ENCODE peak calls at places on chromosomes 1 and 21, in nine cellular contexts. E is pancreas, O is stomach, J is GM12878, B is neural progenitor cell, Z is ovary, H is heart left ventricle, Y is GM23248, U is tibial artery. A is an unnamed sample.
A peak's percentile ranks its signal among the peaks of the same experiment; 100 is the strongest.

GRCh38 chr21:33401617-33401967 is 1.6 kb upstream of the IFNGR2 start:
- DNase-seq in U (no peak), H (no peak), J (no peak), E (no peak), B (no peak), Z (no peak), Y (peak; percentile 80), O (no peak), A (no peak)

GRCh38 chr21:27149034-27149433 is 182.1 kb upstream of the ADAMTS5 start:
- DNase-seq in Y (peak; percentile 60), E (no peak), H (no peak), B (no peak), U (no peak), O (no peak), J (no peak), Z (no peak), A (peak; percentile 25)

GRCh38 chr1:28144203-28145135 is 32.0 kb downstream of the PTAFR start:
- DNase-seq in Z (no peak), U (no peak), E (no peak), O (no peak), H (no peak), Y (peak; percentile 74), B (no peak), J (peak; percentile 97), A (peak; percentile 63)

GRCh38 chr1:182630586-182630985 is 26.4 kb upstream of the RGS16 start:
- DNase-seq in E (no peak), Z (no peak), B (peak; percentile 48), U (no peak), O (no peak), H (no peak), J (no peak), Y (no peak), A (no peak)

GRCh38 chr1:44059956-44060355 is 28.7 kb upstream of the SLC6A9 start:
- DNase-seq in Z (no peak), J (no peak), O (no peak), H (no peak), U (no peak), Y (no peak), B (no peak), E (no peak), A (no peak)

GRCh38 chr1:161958425-161958824 is 65.2 kb downstream of the OLFML2B start:
- DNase-seq in J (no peak), H (no peak), E (no peak), B (no peak), Z (no peak), O (no peak), U (no peak), Y (peak; percentile 74), A (peak; percentile 68)

GRCh38 chr1:97999320-97999719 is 78.5 kb upstream of the DPYD start:
- DNase-seq in J (no peak), Z (no peak), B (no peak), E (no peak), H (no peak), U (no peak), O (no peak), Y (peak; percentile 91), A (peak; percentile 98)

GRCh38 chr1:181405584-181405983 is 77.7 kb upstream of the CACNA1E start:
- DNase-seq in J (no peak), Y (no peak), U (no peak), E (no peak), Z (no peak), H (no peak), O (no peak), B (no peak), A (no peak)

GRCh38 chr1:182299728-182300581 is 91.6 kb downstream of the GLUL start:
- DNase-seq in Y (peak; percentile 30), Z (peak; percentile 50), B (peak; percentile 51), H (peak; percentile 78), J (no peak), O (peak; percentile 55), U (peak; percentile 75), E (peak; percentile 48), A (peak; percentile 35)

GRCh38 chr1:99264201-99265021 is at the start of gene PLPPR4:
- DNase-seq in O (peak; percentile 27), Y (peak; percentile 82), H (peak; percentile 57), E (peak; percentile 28), U (no peak), Z (no peak), B (peak; percentile 87), J (no peak), A (peak; percentile 39)

GRCh38 chr1:85366391-85366790 is 90.0 kb upstream of the BCL10 start:
- DNase-seq in H (no peak), Z (no peak), O (no peak), U (no peak), B (no peak), E (no peak), J (no peak), Y (peak; percentile 91), A (peak; percentile 85)

GRCh38 chr1:32249831-32250525 is 1.1 kb upstream of the LCK start:
- DNase-seq in H (peak; percentile 64), B (no peak), J (peak; percentile 95), U (no peak), E (no peak), O (peak; percentile 52), Z (peak; percentile 62), Y (no peak), A (no peak)

GRCh38 chr1:147466543-147466942 is 74.8 kb upstream of the BCL9 start:
- DNase-seq in U (no peak), H (no peak), E (no peak), B (no peak), Z (no peak), Y (no peak), O (no peak), J (no peak), A (no peak)

GRCh38 chr1:201883786-201884185 is 4.9 kb upstream of the SHISA4 start:
- DNase-seq in O (no peak), U (peak; percentile 71), E (peak; percentile 48), Y (peak; percentile 87), H (peak; percentile 70), J (no peak), Z (peak; percentile 72), B (no peak), A (peak; percentile 33)

GRCh38 chr1:11842154-11843041 is 5.2 kb downstream of the NPPA start:
- DNase-seq in H (peak; percentile 54), O (no peak), Z (peak; percentile 79), U (no peak), J (peak; percentile 24), Y (no peak), B (no peak), E (no peak), A (no peak)

GRCh38 chr1:11841245-11842153 is 6.1 kb downstream of the NPPA start:
- DNase-seq in E (no peak), U (no peak), Z (no peak), H (no peak), O (no peak), B (no peak), Y (no peak), J (no peak), A (no peak)

GRCh38 chr1:11837767-11838348 is 9.7 kb downstream of the NPPA start:
- DNase-seq in E (no peak), Y (no peak), Z (no peak), U (no peak), H (no peak), O (no peak), B (no peak), J (no peak), A (no peak)

GRCh38 chr1:11838349-11839272 is 9.0 kb downstream of the NPPA start:
- DNase-seq in J (peak; percentile 2), E (peak; percentile 75), Z (peak; percentile 84), H (peak; percentile 76), O (peak; percentile 75), B (peak; percentile 73), Y (peak; percentile 79), U (peak; percentile 78), A (no peak)

DNA sequence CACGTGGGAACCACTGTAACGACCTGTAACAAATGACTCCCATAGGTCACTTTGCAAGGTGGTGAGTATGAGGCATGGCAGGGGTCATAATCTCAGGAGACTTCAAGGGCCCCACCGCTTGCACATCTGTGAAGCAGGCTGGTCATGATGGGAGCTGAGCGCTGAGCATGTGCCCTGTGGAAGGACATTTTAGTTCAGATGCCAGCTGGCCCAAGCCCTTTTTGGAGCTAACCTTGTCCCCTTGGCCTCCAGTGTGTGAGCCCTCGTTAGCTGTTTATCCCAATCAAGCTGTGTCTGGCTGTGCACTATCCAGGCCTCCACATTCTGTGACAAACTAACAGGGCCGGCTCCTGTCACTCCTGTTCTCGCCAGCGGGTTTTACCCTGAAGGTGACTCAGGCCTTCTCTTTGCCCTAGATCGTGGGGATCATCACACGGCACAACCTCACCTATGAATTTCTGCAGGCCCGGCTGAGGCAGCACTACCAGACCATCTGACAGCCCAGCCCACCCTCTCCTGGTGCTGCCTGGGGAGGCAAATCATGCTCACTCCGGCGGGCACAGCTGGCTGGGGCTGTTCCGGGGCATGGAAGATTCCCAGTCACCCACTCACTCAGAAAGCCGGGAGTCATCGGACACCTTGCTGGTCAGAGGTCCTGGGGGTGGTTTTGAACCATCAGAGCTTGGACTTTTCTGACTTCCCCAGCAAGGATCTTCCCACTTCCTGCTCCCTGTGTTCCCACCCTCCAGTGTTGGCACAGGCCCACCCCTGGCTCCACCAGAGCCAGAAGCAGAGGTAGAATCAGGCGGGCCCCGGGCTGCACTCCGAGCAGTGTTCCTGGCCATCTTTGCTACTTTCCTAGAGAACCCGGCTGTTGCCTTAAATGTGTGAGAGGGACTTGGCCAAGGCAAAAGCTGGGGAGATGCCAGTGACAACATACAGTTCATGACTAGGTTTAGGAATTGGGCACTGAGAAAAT is 7.6 kb downstream of the NPPA start:
- DNase-seq in B (no peak), H (no peak), Z (no peak), Y (no peak), O (no peak), E (no peak), U (peak; percentile 82), J (no peak), A (no peak)
- H3K4me1 ChIP-seq in B (no peaks in the 10 kb centered on the region), H (peaks cover 9% of the 10 kb centered on the region), Z (peaks cover 6% of the 10 kb centered on the region), Y (no peaks in the 10 kb centered on the region), O (no peaks in the 10 kb centered on the region), E (no peaks in the 10 kb centered on the region), U (peaks cover 9% of the 10 kb centered on the region), J (peaks cover 17% of the 10 kb centered on the region), A (no peaks in the 10 kb centered on the region)

GRCh38 chr1:21337459-21337930 is 47.2 kb upstream of the ECE1 start:
- DNase-seq in Y (no peak), Z (no peak), J (no peak), U (no peak), B (no peak), O (no peak), H (no peak), E (no peak), A (no peak)
- H3K4me1 ChIP-seq in Y (peaks cover 52% of the 10 kb centered on the region), Z (peaks cover 62% of the 10 kb centered on the region), J (peaks cover 50% of the 10 kb centered on the region), U (peaks cover 92% of the 10 kb centered on the region), B (peaks cover 6% of the 10 kb centered on the region), O (peaks cover 96% of the 10 kb centered on the region), H (peaks cover 85% of the 10 kb centered on the region), E (peaks cover 85% of the 10 kb centered on the region), A (peaks cover 47% of the 10 kb centered on the region)

DNA sequence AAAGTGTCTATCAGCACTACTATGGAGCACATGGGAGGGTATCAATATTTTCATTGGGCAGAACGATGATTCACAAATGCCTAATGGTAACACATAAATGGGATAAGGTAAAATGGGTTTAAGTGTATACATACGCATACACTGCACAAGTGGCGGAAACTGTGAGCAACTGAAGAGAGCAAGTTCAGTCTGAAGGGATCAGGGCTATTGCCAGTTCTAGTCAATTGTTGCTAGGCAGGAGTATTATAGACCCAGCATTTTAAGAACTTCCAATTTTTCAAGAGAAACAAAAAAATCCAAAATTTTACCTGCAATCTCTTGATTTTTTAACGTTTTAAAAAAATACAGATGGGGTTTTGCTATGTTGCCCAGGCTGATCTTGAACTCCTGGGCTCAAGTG is 23.1 kb downstream of the FOXJ3 start:
- DNase-seq in O (no peak), Y (no peak), E (no peak), U (no peak), B (no peak), H (no peak), J (no peak), Z (no peak), A (no peak)
- H3K4me1 ChIP-seq in O (peaks cover 37% of the 10 kb centered on the region), Y (peaks cover 15% of the 10 kb centered on the region), E (peaks cover 23% of the 10 kb centered on the region), U (peaks cover 4% of the 10 kb centered on the region), B (peaks cover 4% of the 10 kb centered on the region), H (peaks cover 27% of the 10 kb centered on the region), J (no peaks in the 10 kb centered on the region), Z (peaks cover 9% of the 10 kb centered on the region), A (no peaks in the 10 kb centered on the region)

GRCh38 chr1:113938192-113938591 is 9.1 kb downstream of the HIPK1 start:
- DNase-seq in Y (no peak), J (no peak), H (no peak), O (no peak), U (no peak), E (no peak), Z (no peak), B (peak; percentile 10), A (no peak)
- H3K4me1 ChIP-seq in Y (peaks cover 10% of the 10 kb centered on the region), J (peaks cover 17% of the 10 kb centered on the region), H (peaks cover 21% of the 10 kb centered on the region), O (peaks cover 9% of the 10 kb centered on the region), U (peaks cover 6% of the 10 kb centered on the region), E (peaks cover 17% of the 10 kb centered on the region), Z (peaks cover 8% of the 10 kb centered on the region), B (peaks cover 9% of the 10 kb centered on the region), A (no peaks in the 10 kb centered on the region)

A was measured in astrocyte.